ENCODE peak calls at places on chromosomes 12 and 14, in seven cellular contexts. V is GM12865, E is cardiac muscle cell, L is HCT116, M is epithelial cell of esophagus, G is GM23338, O is fibroblast of pulmonary artery. A is an unnamed sample.

GRCh38 chr12:76135456-76135855 is 51.0 kb upstream of the NAP1L1 start:
- DNase-seq in V (no peak), E (no peak), L (no peak), M (no peak), G (no peak), O (no peak), A (no peak)

GRCh38 chr12:61531195-61531594 is 729.0 kb upstream of the USP15 start:
- DNase-seq in V (no peak), E (no peak), L (no peak), M (no peak), G (no peak), O (no peak), A (no peak)

GRCh38 chr12:117646595-117646994 is 285.2 kb upstream of the NOS1 start:
- DNase-seq in V (no peak), E (no peak), L (no peak), M (no peak), G (peak), O (no peak), A (no peak)

GRCh38 chr14:50001999-50002925 is 109.4 kb downstream of the ARF6 start:
- DNase-seq in V (peak), E (no peak), L (no peak), M (no peak), G (peak), O (no peak), A (peak)

GRCh38 chr12:132546647-132547046 is 56.7 kb downstream of the FBRSL1 start:
- DNase-seq in V (no peak), E (no peak), L (no peak), M (no peak), G (no peak), O (no peak), A (no peak)

GRCh38 chr12:64124511-64125197 is 97.4 kb downstream of the KICS2 start:
- DNase-seq in V (no peak), E (peak), L (no peak), M (no peak), G (no peak), O (peak), A (no peak)

GRCh38 chr12:132453361-132454133 is 36.4 kb upstream of the FBRSL1 start:
- DNase-seq in V (no peak), E (no peak), L (no peak), M (no peak), G (no peak), O (no peak), A (no peak)

GRCh38 chr14:68757618-68758081 is 35.2 kb downstream of the ZFP36L1 start:
- DNase-seq in V (peak), E (no peak), L (no peak), M (no peak), G (no peak), O (no peak), A (no peak)

GRCh38 chr12:30764251-30764650 is 9.5 kb upstream of the CAPRIN2 start:
- DNase-seq in V (no peak), E (no peak), L (no peak), M (peak), G (no peak), O (no peak), A (no peak)

GRCh38 chr14:78763746-78764145 is 593.6 kb downstream of the NRXN3 start:
- DNase-seq in V (no peak), E (no peak), L (no peak), M (no peak), G (no peak), O (no peak), A (no peak)

GRCh38 chr12:4817813-4818212 is 91.9 kb upstream of the KCNA1 start:
- DNase-seq in V (no peak), E (no peak), L (no peak), M (no peak), G (no peak), O (no peak), A (no peak)

GRCh38 chr12:54937929-54938328 is 46.6 kb downstream of the TESPA1 start:
- DNase-seq in V (no peak), E (no peak), L (no peak), M (no peak), G (no peak), O (no peak), A (no peak)

GRCh38 chr14:39268393-39268792 is 34.7 kb downstream of the MIA2 start:
- DNase-seq in V (peak), E (peak), L (no peak), M (peak), G (no peak), O (peak), A (no peak)

GRCh38 chr14:68549057-68549421 is 243.8 kb downstream of the ZFP36L1 start:
- DNase-seq in V (no peak), E (peak), L (peak), M (peak), G (peak), O (peak), A (no peak)

GRCh38 chr14:67487937-67488893 is at the start of gene TMEM229B:
- DNase-seq in V (peak), E (no peak), L (no peak), M (no peak), G (no peak), O (no peak), A (peak)

GRCh38 chr12:125861299-125862281 is 796.4 kb downstream of the AACS start:
- DNase-seq in V (no peak), E (no peak), L (no peak), M (peak), G (peak), O (no peak), A (no peak)

GRCh38 chr12:118714051-118714460 is 267.3 kb upstream of the SRRM4 start:
- DNase-seq in V (peak), E (no peak), L (peak), M (no peak), G (peak), O (no peak), A (peak)

GRCh38 chr12:90896164-90896563 is 58.8 kb downstream of the CCER1 start:
- DNase-seq in V (no peak), E (peak), L (peak), M (peak), G (no peak), O (peak), A (no peak)

GRCh38 chr14:24441904-24442239 is 704 bp downstream of the SDR39U1 start:
- DNase-seq in V (no peak), E (no peak), L (no peak), M (peak), G (peak), O (no peak), A (no peak)

GRCh38 chr12:71455028-71455737 is 15.6 kb downstream of the LGR5 start:
- DNase-seq in V (no peak), E (no peak), L (no peak), M (no peak), G (no peak), O (no peak), A (no peak)

GRCh38 chr14:58954052-58954451 is 234.4 kb upstream of the DAAM1 start:
- DNase-seq in V (peak), E (no peak), L (no peak), M (no peak), G (no peak), O (no peak), A (no peak)

GRCh38 chr14:34302654-34303053 is 159.4 kb downstream of the SPTSSA start:
- DNase-seq in V (no peak), E (peak), L (no peak), M (no peak), G (no peak), O (peak), A (no peak)

GRCh38 chr12:124567035-124567672 is at the start of gene NCOR2:
- DNase-seq in V (peak), E (no peak), L (no peak), M (peak), G (peak), O (no peak), A (peak)

GRCh38 chr12:124567673-124568373 is 411 bp upstream of the NCOR2 start:
- DNase-seq in V (peak), E (peak), L (no peak), M (peak), G (peak), O (peak), A (peak)

GRCh38 chr12:124569375-124570148 is 2.1 kb upstream of the NCOR2 start:
- DNase-seq in V (no peak), E (no peak), L (no peak), M (no peak), G (no peak), O (no peak), A (no peak)

GRCh38 chr12:124570810-124571209 is 3.4 kb upstream of the NCOR2 start:
- DNase-seq in V (no peak), E (no peak), L (no peak), M (no peak), G (no peak), O (no peak), A (no peak)

GRCh38 chr12:124568431-124569374 is 1.3 kb upstream of the NCOR2 start:
- DNase-seq in V (peak), E (peak), L (no peak), M (peak), G (peak), O (peak), A (peak)
- TF ChIP-seq CTCF in V (no peak), E (peak), L (peak), M (peak), G (peak), O (peak), A (peak)

DNA sequence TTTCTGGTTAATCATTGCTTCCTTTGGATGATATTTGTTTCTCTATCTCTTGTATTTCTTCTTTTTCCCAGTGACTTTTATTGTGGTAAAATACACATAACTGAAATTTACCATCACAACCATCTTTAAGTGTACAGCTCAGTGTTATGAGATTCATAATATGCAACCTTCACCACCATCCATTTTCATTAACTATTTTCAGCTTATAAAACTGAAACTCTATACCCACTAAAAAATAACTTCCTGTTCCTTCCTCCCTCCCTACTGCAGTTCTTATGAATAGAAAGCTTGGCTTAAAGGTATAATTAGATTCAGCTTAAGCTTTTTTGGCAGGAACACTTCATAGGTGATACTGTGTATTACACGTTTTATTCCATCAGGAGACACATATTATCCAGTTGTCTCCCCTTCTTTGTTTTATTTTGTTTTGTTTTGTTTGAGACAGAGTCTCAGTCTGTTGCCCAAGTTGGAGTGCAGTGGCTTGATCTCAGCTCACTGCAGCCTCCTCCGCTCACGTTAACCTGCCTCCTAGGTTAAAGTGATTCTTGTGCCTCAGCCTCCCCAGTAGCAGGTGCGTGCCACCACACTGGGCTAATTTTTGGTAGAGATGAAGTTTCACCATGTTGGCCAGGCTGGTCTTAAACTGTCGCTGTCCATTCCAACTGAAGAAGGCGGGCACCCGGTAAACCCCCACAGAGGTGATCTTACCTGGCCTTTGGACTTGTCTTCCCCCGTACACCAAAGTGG is 45.1 kb downstream of the NOPCHAP1 start:
- DNase-seq in V (peak), E (no peak), L (no peak), M (no peak), G (no peak), O (no peak), A (peak)
- TF ChIP-seq CTCF in V (no peak), E (no peak), L (no peak), M (no peak), G (no peak), O (no peak), A (no peak)

DNA sequence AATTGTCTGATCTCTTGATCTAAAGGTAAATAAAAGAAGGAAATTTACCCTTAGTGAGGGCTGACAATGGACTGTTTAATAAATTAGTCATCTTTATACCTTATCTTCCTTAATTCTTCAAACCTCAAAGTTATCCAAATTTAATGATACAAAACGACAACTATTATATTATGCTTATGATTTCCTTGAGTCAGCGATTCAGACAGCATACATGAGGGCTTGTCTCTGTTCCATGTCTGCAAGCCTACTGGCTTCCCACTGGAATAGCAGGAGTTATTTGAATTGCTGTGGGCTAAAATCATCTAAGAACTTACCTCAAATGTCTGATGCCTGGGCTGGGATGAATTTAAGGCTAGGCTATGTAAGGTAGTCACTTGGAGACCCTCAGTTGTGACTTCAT is 197.2 kb upstream of the MDGA2 start:
- DNase-seq in V (no peak), E (no peak), L (no peak), M (no peak), G (no peak), O (no peak), A (no peak)
- TF ChIP-seq CTCF in V (no peak), E (no peak), L (no peak), M (no peak), G (no peak), O (no peak), A (no peak)

DNA sequence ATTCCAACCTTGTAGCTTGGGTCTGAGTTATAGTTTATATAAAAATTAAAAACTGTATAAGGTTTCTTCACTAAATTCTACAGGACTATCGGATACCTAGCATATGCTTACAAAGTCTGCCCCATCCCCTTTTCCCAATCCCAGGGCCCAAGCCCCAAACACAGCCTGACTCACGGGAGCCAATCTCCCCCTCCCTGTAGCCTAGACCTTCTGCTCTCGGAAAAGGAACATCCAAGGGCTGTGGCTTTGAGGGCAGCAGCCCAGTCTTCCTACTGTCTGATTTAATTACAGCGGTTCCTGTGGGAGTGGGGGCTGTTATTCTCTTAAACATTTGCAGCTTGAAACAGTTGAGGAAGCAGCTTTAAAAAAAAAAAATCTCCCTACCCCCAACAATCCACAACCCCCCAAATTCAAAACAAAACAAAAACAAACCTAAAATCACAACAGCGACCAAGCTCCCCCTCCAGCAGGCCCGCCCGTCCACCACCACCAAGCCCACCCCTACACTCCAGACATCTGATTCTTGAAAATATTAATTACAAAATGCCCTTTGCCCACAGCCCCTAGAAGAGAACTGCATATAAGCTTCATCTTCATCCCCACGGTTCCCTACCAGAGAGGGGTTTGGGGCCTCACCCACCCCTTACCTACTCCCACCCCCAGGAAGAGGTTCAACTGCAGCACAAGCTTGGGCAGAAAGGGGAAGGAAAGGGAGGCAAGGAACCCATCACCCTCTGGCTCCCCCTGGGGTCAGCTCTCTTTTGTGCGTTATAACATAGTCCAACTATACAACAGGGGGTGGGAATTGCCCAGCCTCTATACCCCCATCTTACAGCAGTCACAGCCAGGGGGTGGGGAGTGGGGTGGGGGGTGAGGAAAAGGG is 1.1 kb upstream of the PRKAG1 start:
- DNase-seq in V (peak), E (peak), L (no peak), M (peak), G (peak), O (peak), A (peak)
- TF ChIP-seq CTCF in V (peak), E (peak), L (peak), M (peak), G (peak), O (peak), A (peak)

DNA sequence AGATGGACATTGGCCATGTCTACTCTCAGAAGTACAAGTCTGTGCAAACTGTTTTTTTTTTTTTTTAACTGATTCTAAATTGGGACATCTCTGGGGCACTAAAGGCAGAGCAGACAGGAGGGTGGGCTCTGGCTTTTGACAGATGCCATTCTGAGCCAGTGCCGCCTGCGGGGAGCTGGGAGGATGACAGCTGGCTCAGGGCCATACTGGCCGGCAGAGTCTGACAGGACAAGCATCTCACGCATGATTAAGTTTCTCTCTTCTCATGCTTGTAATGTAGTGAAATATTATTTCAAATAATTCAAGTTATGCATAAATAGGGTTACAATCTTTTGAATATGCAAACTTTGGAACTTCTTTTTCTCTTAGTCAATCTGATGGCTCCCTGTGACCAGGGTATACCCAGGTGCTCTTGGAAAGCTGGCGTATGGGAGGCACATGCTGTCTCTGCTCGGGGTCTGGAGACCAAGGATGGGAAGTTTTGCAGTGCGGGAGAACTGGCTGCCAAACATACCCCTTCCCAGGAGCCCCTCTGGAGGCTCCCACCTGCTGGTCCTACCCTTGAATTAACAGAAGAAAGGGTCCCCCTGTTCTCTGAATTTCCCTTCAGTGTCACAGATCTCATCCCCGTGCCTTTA is 7.6 kb downstream of the CDCA4 start:
- DNase-seq in V (peak), E (no peak), L (no peak), M (no peak), G (no peak), O (no peak), A (peak)
- TF ChIP-seq CTCF in V (no peak), E (no peak), L (no peak), M (peak), G (no peak), O (peak), A (no peak)

GRCh38 chr12:67268896-67269631 is at the start of gene CAND1:
- DNase-seq in V (peak), E (peak), L (peak), M (peak), G (peak), O (peak), A (peak)

GRCh38 chr12:67269632-67270578 is 747 bp downstream of the CAND1 start:
- DNase-seq in V (peak), E (peak), L (no peak), M (peak), G (peak), O (no peak), A (peak)

GRCh38 chr12:67271976-67272375 is 2.8 kb downstream of the CAND1 start:
- DNase-seq in V (no peak), E (no peak), L (no peak), M (no peak), G (no peak), O (no peak), A (no peak)

GRCh38 chr12:67270622-67271021 is 1.5 kb downstream of the CAND1 start:
- DNase-seq in V (no peak), E (no peak), L (no peak), M (no peak), G (no peak), O (no peak), A (no peak)

DNA sequence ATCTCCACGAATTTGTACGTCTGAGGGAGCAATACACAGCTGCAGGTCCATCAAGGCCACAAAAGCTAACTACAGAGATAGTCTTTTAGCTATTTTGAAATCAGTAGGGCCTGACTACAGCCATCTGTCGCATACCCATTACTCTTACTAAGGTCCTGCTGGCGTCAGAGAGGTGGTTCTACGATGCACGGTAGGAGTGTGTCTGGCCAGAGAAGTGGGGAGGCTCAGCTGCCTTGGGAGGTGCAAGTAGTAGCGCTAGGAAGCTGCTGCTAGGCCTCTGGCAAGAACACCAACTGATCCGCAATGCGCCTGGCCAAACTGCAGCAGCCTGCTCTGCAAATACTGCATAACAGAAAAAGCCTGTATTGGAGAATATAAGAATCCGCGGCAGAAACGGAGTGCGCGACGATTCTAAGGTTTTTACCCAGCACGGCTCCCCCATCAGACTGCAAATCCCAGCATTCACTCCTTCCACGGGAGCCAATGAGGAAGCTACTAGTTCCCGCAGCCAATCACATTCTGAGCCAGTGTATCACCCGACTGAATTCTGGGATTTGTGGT is 743 bp upstream of the CAND1 start:
- DNase-seq in V (peak), E (peak), L (peak), M (peak), G (peak), O (peak), A (peak)
- TF ChIP-seq CTCF in V (no peak), E (no peak), L (no peak), M (no peak), G (no peak), O (no peak), A (no peak)